ENCODE peak calls at places on chromosome X, in four cellular contexts. F, U, Q and H are unnamed samples.

GRCh38 chrX:155767101-155767878 is 113.9 kb upstream of the VAMP7 start:
- DNase-seq in F (no peak), U (peak), Q (no peak), H (no peak)

GRCh38 chrX:14243823-14244222 is 214.1 kb upstream of the GEMIN8 start:
- DNase-seq in Q (no peak), U (no peak), F (no peak), H (no peak)

GRCh38 chrX:71578253-71579135 is at the start of gene GCNA:
- DNase-seq in Q (no peak), F (no peak), U (peak), H (no peak)

GRCh38 chrX:68831405-68832100 is 2.7 kb downstream of the EFNB1 start:
- DNase-seq in Q (no peak), U (no peak), F (no peak), H (no peak)

GRCh38 chrX:15334561-15334960 is 762 bp downstream of the PIGA start:
- DNase-seq in F (peak), Q (no peak), U (peak), H (peak)

GRCh38 chrX:40148189-40148438 is 50.4 kb upstream of the BCOR start:
- DNase-seq in U (no peak), F (no peak), Q (no peak), H (no peak)

GRCh38 chrX:18291006-18291545 is 63.4 kb downstream of the SCML2 start:
- DNase-seq in U (no peak), F (no peak), Q (no peak), H (no peak)

GRCh38 chrX:22300130-22300529 is 27.4 kb downstream of the CBLL2 start:
- DNase-seq in F (no peak), Q (no peak), U (no peak), H (peak)

GRCh38 chrX:133859860-133860259 is 125.5 kb downstream of the GPC3 start:
- DNase-seq in U (no peak), Q (no peak), F (no peak), H (no peak)

GRCh38 chrX:31423575-31424284 is 351.9 kb upstream of the FTHL17 start:
- DNase-seq in Q (no peak), F (no peak), U (no peak), H (peak)

GRCh38 chrX:130103605-130104004 is 6.7 kb downstream of the ELF4 start:
- DNase-seq in Q (no peak), U (no peak), F (no peak), H (no peak)

GRCh38 chrX:139691493-139691842 is 16.5 kb downstream of the MCF2 start:
- DNase-seq in U (no peak), F (no peak), Q (no peak), H (no peak)

GRCh38 chrX:66672106-66672505 is 33.2 kb upstream of the EDA2R start:
- DNase-seq in U (no peak), Q (no peak), F (no peak), H (no peak)